ENCODE peak calls at places on chromosomes 11 and 22, in ten cellular contexts. One of them, this sample, is unnamed.

GRCh38 chr22:38415561-38416321 is 39.3 kb downstream of the KCNJ4 start:
- DNase-seq in GM12891: no peak
- DNase-seq in keratinocyte: no peak
- DNase-seq in mesothelial cell of epicardium: no peak
- DNase-seq in neural progenitor cell: peak; percentile 34
- DNase-seq in myocyte: peak; percentile 53
- DNase-seq in kidney tubule cell: no peak
- DNase-seq in fibroblast of pulmonary artery: no peak
- DNase-seq in HTR-8/SVneo: no peak
- DNase-seq in stimulated activated CD8-positive, alpha-beta memory T cell treated with anti-CD3 and anti-CD28 coated beads, Interleukin-15, amount 100 ng/mL, for 4 hours: no peak
- DNase-seq in this sample: peak; percentile 69

GRCh38 chr11:77170107-77170506 is 42.1 kb downstream of the MYO7A start:
- DNase-seq in mesothelial cell of epicardium: no peak
- DNase-seq in stimulated activated CD8-positive, alpha-beta memory T cell treated with anti-CD3 and anti-CD28 coated beads, Interleukin-15, amount 100 ng/mL, for 4 hours: no peak
- DNase-seq in fibroblast of pulmonary artery: no peak
- DNase-seq in neural progenitor cell: peak; percentile 60
- DNase-seq in keratinocyte: no peak
- DNase-seq in myocyte: no peak
- DNase-seq in kidney tubule cell: no peak
- DNase-seq in GM12891: no peak
- DNase-seq in HTR-8/SVneo: no peak
- DNase-seq in this sample: peak; percentile 83

GRCh38 chr11:109794501-109794900 is 298.7 kb upstream of the ZC3H12C start:
- DNase-seq in keratinocyte: no peak
- DNase-seq in HTR-8/SVneo: no peak
- DNase-seq in GM12891: no peak
- DNase-seq in mesothelial cell of epicardium: no peak
- DNase-seq in fibroblast of pulmonary artery: no peak
- DNase-seq in kidney tubule cell: peak; percentile 12
- DNase-seq in neural progenitor cell: no peak
- DNase-seq in stimulated activated CD8-positive, alpha-beta memory T cell treated with anti-CD3 and anti-CD28 coated beads, Interleukin-15, amount 100 ng/mL, for 4 hours: no peak
- DNase-seq in myocyte: no peak
- DNase-seq in this sample: no peak

GRCh38 chr11:100908746-100909145 is 220.9 kb downstream of the PGR start:
- DNase-seq in GM12891: no peak
- DNase-seq in mesothelial cell of epicardium: no peak
- DNase-seq in keratinocyte: no peak
- DNase-seq in neural progenitor cell: no peak
- DNase-seq in myocyte: peak; percentile 33
- DNase-seq in HTR-8/SVneo: no peak
- DNase-seq in kidney tubule cell: peak; percentile 34
- DNase-seq in fibroblast of pulmonary artery: no peak
- DNase-seq in stimulated activated CD8-positive, alpha-beta memory T cell treated with anti-CD3 and anti-CD28 coated beads, Interleukin-15, amount 100 ng/mL, for 4 hours: no peak
- DNase-seq in this sample: no peak

GRCh38 chr11:125102025-125102424 is 9.4 kb downstream of the TMEM218 start:
- DNase-seq in keratinocyte: no peak
- DNase-seq in neural progenitor cell: no peak
- DNase-seq in fibroblast of pulmonary artery: no peak
- DNase-seq in GM12891: no peak
- DNase-seq in HTR-8/SVneo: no peak
- DNase-seq in mesothelial cell of epicardium: no peak
- DNase-seq in kidney tubule cell: no peak
- DNase-seq in stimulated activated CD8-positive, alpha-beta memory T cell treated with anti-CD3 and anti-CD28 coated beads, Interleukin-15, amount 100 ng/mL, for 4 hours: no peak
- DNase-seq in myocyte: no peak
- DNase-seq in this sample: no peak

GRCh38 chr22:45317551-45318167 is 7.9 kb downstream of the FAM118A start:
- DNase-seq in myocyte: peak; percentile 24
- DNase-seq in HTR-8/SVneo: no peak
- DNase-seq in kidney tubule cell: peak; percentile 39
- DNase-seq in fibroblast of pulmonary artery: peak; percentile 53
- DNase-seq in neural progenitor cell: peak; percentile 30
- DNase-seq in keratinocyte: peak; percentile 62
- DNase-seq in mesothelial cell of epicardium: no peak
- DNase-seq in stimulated activated CD8-positive, alpha-beta memory T cell treated with anti-CD3 and anti-CD28 coated beads, Interleukin-15, amount 100 ng/mL, for 4 hours: no peak
- DNase-seq in GM12891: no peak
- DNase-seq in this sample: peak; percentile 68

GRCh38 chr22:44797181-44797720 is 44.9 kb downstream of the ARHGAP8 start:
- DNase-seq in kidney tubule cell: no peak
- DNase-seq in GM12891: no peak
- DNase-seq in mesothelial cell of epicardium: no peak
- DNase-seq in myocyte: no peak
- DNase-seq in stimulated activated CD8-positive, alpha-beta memory T cell treated with anti-CD3 and anti-CD28 coated beads, Interleukin-15, amount 100 ng/mL, for 4 hours: no peak
- DNase-seq in fibroblast of pulmonary artery: no peak
- DNase-seq in HTR-8/SVneo: no peak
- DNase-seq in keratinocyte: no peak
- DNase-seq in neural progenitor cell: no peak
- DNase-seq in this sample: no peak

GRCh38 chr22:25488244-25489020 is 76.0 kb upstream of the GRK3 start:
- DNase-seq in HTR-8/SVneo: peak; percentile 33
- DNase-seq in keratinocyte: no peak
- DNase-seq in myocyte: peak; percentile 83
- DNase-seq in fibroblast of pulmonary artery: peak; percentile 78
- DNase-seq in GM12891: no peak
- DNase-seq in mesothelial cell of epicardium: no peak
- DNase-seq in neural progenitor cell: no peak
- DNase-seq in stimulated activated CD8-positive, alpha-beta memory T cell treated with anti-CD3 and anti-CD28 coated beads, Interleukin-15, amount 100 ng/mL, for 4 hours: peak; percentile 30
- DNase-seq in kidney tubule cell: peak; percentile 92
- DNase-seq in this sample: no peak

GRCh38 chr22:37229805-37230672 is 14.0 kb downstream of the RAC2 start:
- DNase-seq in kidney tubule cell: peak; percentile 43
- DNase-seq in myocyte: peak; percentile 32
- DNase-seq in GM12891: peak; percentile 88
- DNase-seq in fibroblast of pulmonary artery: no peak
- DNase-seq in stimulated activated CD8-positive, alpha-beta memory T cell treated with anti-CD3 and anti-CD28 coated beads, Interleukin-15, amount 100 ng/mL, for 4 hours: peak; percentile 89
- DNase-seq in HTR-8/SVneo: no peak
- DNase-seq in keratinocyte: no peak
- DNase-seq in neural progenitor cell: no peak
- DNase-seq in mesothelial cell of epicardium: no peak
- DNase-seq in this sample: no peak

GRCh38 chr11:85029964-85030363 is 597.2 kb downstream of the DLG2 start:
- DNase-seq in stimulated activated CD8-positive, alpha-beta memory T cell treated with anti-CD3 and anti-CD28 coated beads, Interleukin-15, amount 100 ng/mL, for 4 hours: no peak
- DNase-seq in kidney tubule cell: peak; percentile 4
- DNase-seq in mesothelial cell of epicardium: no peak
- DNase-seq in myocyte: peak; percentile 5
- DNase-seq in fibroblast of pulmonary artery: no peak
- DNase-seq in GM12891: no peak
- DNase-seq in neural progenitor cell: no peak
- DNase-seq in keratinocyte: no peak
- DNase-seq in HTR-8/SVneo: no peak
- DNase-seq in this sample: no peak

GRCh38 chr11:13277719-13278619 is at the start of gene BMAL1:
- DNase-seq in neural progenitor cell: peak; percentile 50
- DNase-seq in myocyte: peak; percentile 45
- DNase-seq in fibroblast of pulmonary artery: peak; percentile 23
- DNase-seq in keratinocyte: no peak
- DNase-seq in kidney tubule cell: no peak
- DNase-seq in GM12891: peak; percentile 38
- DNase-seq in stimulated activated CD8-positive, alpha-beta memory T cell treated with anti-CD3 and anti-CD28 coated beads, Interleukin-15, amount 100 ng/mL, for 4 hours: no peak
- DNase-seq in mesothelial cell of epicardium: peak; percentile 45
- DNase-seq in HTR-8/SVneo: peak; percentile 18
- DNase-seq in this sample: peak; percentile 59

GRCh38 chr11:35045219-35045819 is 93.7 kb upstream of the CD44 start:
- DNase-seq in neural progenitor cell: no peak
- DNase-seq in myocyte: no peak
- DNase-seq in kidney tubule cell: peak; percentile 26
- DNase-seq in mesothelial cell of epicardium: no peak
- DNase-seq in GM12891: no peak
- DNase-seq in HTR-8/SVneo: no peak
- DNase-seq in fibroblast of pulmonary artery: no peak
- DNase-seq in stimulated activated CD8-positive, alpha-beta memory T cell treated with anti-CD3 and anti-CD28 coated beads, Interleukin-15, amount 100 ng/mL, for 4 hours: peak; percentile 58
- DNase-seq in keratinocyte: no peak
- DNase-seq in this sample: no peak

GRCh38 chr11:16769386-16769785 is 30.9 kb downstream of the C11orf58 start:
- DNase-seq in kidney tubule cell: no peak
- DNase-seq in fibroblast of pulmonary artery: no peak
- DNase-seq in myocyte: no peak
- DNase-seq in HTR-8/SVneo: no peak
- DNase-seq in neural progenitor cell: no peak
- DNase-seq in keratinocyte: no peak
- DNase-seq in GM12891: no peak
- DNase-seq in mesothelial cell of epicardium: no peak
- DNase-seq in stimulated activated CD8-positive, alpha-beta memory T cell treated with anti-CD3 and anti-CD28 coated beads, Interleukin-15, amount 100 ng/mL, for 4 hours: no peak
- DNase-seq in this sample: no peak

GRCh38 chr11:100740440-100740839 is 53.4 kb downstream of the ARHGAP42 start:
- DNase-seq in HTR-8/SVneo: no peak
- DNase-seq in stimulated activated CD8-positive, alpha-beta memory T cell treated with anti-CD3 and anti-CD28 coated beads, Interleukin-15, amount 100 ng/mL, for 4 hours: no peak
- DNase-seq in neural progenitor cell: no peak
- DNase-seq in kidney tubule cell: peak; percentile 9
- DNase-seq in keratinocyte: no peak
- DNase-seq in mesothelial cell of epicardium: no peak
- DNase-seq in GM12891: no peak
- DNase-seq in fibroblast of pulmonary artery: peak; percentile 75
- DNase-seq in myocyte: peak; percentile 35
- DNase-seq in this sample: no peak

GRCh38 chr22:41302016-41302767 is 867 bp downstream of the ZC3H7B start:
- DNase-seq in GM12891: no peak
- DNase-seq in mesothelial cell of epicardium: peak; percentile 72
- DNase-seq in kidney tubule cell: no peak
- DNase-seq in neural progenitor cell: peak; percentile 73
- DNase-seq in stimulated activated CD8-positive, alpha-beta memory T cell treated with anti-CD3 and anti-CD28 coated beads, Interleukin-15, amount 100 ng/mL, for 4 hours: no peak
- DNase-seq in HTR-8/SVneo: no peak
- DNase-seq in fibroblast of pulmonary artery: no peak
- DNase-seq in keratinocyte: no peak
- DNase-seq in myocyte: peak; percentile 19
- DNase-seq in this sample: peak; percentile 64

GRCh38 chr11:47348859-47349258 is 3.6 kb downstream of the MYBPC3 start:
- DNase-seq in mesothelial cell of epicardium: no peak
- DNase-seq in GM12891: peak; percentile 53
- DNase-seq in myocyte: peak; percentile 25
- DNase-seq in keratinocyte: no peak
- DNase-seq in kidney tubule cell: peak; percentile 13
- DNase-seq in HTR-8/SVneo: peak; percentile 53
- DNase-seq in neural progenitor cell: peak; percentile 74
- DNase-seq in stimulated activated CD8-positive, alpha-beta memory T cell treated with anti-CD3 and anti-CD28 coated beads, Interleukin-15, amount 100 ng/mL, for 4 hours: no peak
- DNase-seq in fibroblast of pulmonary artery: peak; percentile 50
- DNase-seq in this sample: peak; percentile 42

GRCh38 chr11:60840711-60841430 is 1.0 kb upstream of the CCDC86 start:
- DNase-seq in mesothelial cell of epicardium: no peak
- DNase-seq in myocyte: peak; percentile 94
- DNase-seq in kidney tubule cell: peak; percentile 27
- DNase-seq in GM12891: no peak
- DNase-seq in stimulated activated CD8-positive, alpha-beta memory T cell treated with anti-CD3 and anti-CD28 coated beads, Interleukin-15, amount 100 ng/mL, for 4 hours: no peak
- DNase-seq in HTR-8/SVneo: peak; percentile 19
- DNase-seq in keratinocyte: no peak
- DNase-seq in neural progenitor cell: no peak
- DNase-seq in fibroblast of pulmonary artery: peak; percentile 94
- DNase-seq in this sample: no peak

GRCh38 chr22:36286096-36286957 is 33.4 kb downstream of the APOL1 start:
- DNase-seq in keratinocyte: no peak
- DNase-seq in mesothelial cell of epicardium: peak; percentile 86
- DNase-seq in stimulated activated CD8-positive, alpha-beta memory T cell treated with anti-CD3 and anti-CD28 coated beads, Interleukin-15, amount 100 ng/mL, for 4 hours: peak; percentile 29
- DNase-seq in GM12891: peak; percentile 81
- DNase-seq in myocyte: peak; percentile 68
- DNase-seq in kidney tubule cell: peak; percentile 69
- DNase-seq in neural progenitor cell: peak; percentile 90
- DNase-seq in fibroblast of pulmonary artery: peak; percentile 81
- DNase-seq in HTR-8/SVneo: peak; percentile 70
- DNase-seq in this sample: peak; percentile 90

GRCh38 chr11:70493891-70494290 is 95.6 kb downstream of the CTTN start:
- DNase-seq in fibroblast of pulmonary artery: no peak
- DNase-seq in kidney tubule cell: no peak
- DNase-seq in GM12891: no peak
- DNase-seq in neural progenitor cell: no peak
- DNase-seq in HTR-8/SVneo: no peak
- DNase-seq in keratinocyte: no peak
- DNase-seq in myocyte: no peak
- DNase-seq in mesothelial cell of epicardium: no peak
- DNase-seq in stimulated activated CD8-positive, alpha-beta memory T cell treated with anti-CD3 and anti-CD28 coated beads, Interleukin-15, amount 100 ng/mL, for 4 hours: no peak
- DNase-seq in this sample: no peak

GRCh38 chr11:67357831-67358555 is 4.6 kb upstream of the POLD4 start:
- DNase-seq in neural progenitor cell: no peak
- DNase-seq in mesothelial cell of epicardium: no peak
- DNase-seq in HTR-8/SVneo: no peak
- DNase-seq in stimulated activated CD8-positive, alpha-beta memory T cell treated with anti-CD3 and anti-CD28 coated beads, Interleukin-15, amount 100 ng/mL, for 4 hours: no peak
- DNase-seq in keratinocyte: no peak
- DNase-seq in fibroblast of pulmonary artery: peak; percentile 49
- DNase-seq in myocyte: peak; percentile 83
- DNase-seq in GM12891: no peak
- DNase-seq in kidney tubule cell: peak; percentile 84
- DNase-seq in this sample: no peak

This sample was measured in GM23338.